ENCODE peak calls at places on chromosomes 16 and 17, in nine cellular contexts. One of them, this sample, is unnamed.

GRCh38 chr17:81074875-81075274 is 39.9 kb downstream of the BAIAP2 start:
- DNase-seq in epithelial cell of esophagus: no peak
- DNase-seq in MM.1S: no peak
- DNase-seq in endothelial cell of umbilical vein: no peak
- DNase-seq in fibroblast of pulmonary artery: no peak
- DNase-seq in left ventricle myocardium inferior: no peak
- DNase-seq in endodermal cell: no peak
- DNase-seq in AG04449: no peak
- DNase-seq in choroid plexus epithelial cell: no peak
- DNase-seq in this sample: no peak

GRCh38 chr17:8109669-8110455 is 8.5 kb downstream of the ALOXE3 start:
- DNase-seq in choroid plexus epithelial cell: no peak
- DNase-seq in left ventricle myocardium inferior: peak
- DNase-seq in AG04449: no peak
- DNase-seq in fibroblast of pulmonary artery: peak
- DNase-seq in epithelial cell of esophagus: peak
- DNase-seq in endothelial cell of umbilical vein: peak
- DNase-seq in MM.1S: peak
- DNase-seq in endodermal cell: peak
- DNase-seq in this sample: peak

GRCh38 chr17:77696151-77696719 is 262.3 kb upstream of the TNRC6C start:
- DNase-seq in AG04449: no peak
- DNase-seq in endodermal cell: peak
- DNase-seq in choroid plexus epithelial cell: no peak
- DNase-seq in MM.1S: no peak
- DNase-seq in endothelial cell of umbilical vein: no peak
- DNase-seq in left ventricle myocardium inferior: no peak
- DNase-seq in epithelial cell of esophagus: no peak
- DNase-seq in fibroblast of pulmonary artery: no peak
- DNase-seq in this sample: no peak

GRCh38 chr17:47719411-47720152 is 13.5 kb upstream of the TBX21 start:
- DNase-seq in fibroblast of pulmonary artery: no peak
- DNase-seq in epithelial cell of esophagus: peak
- DNase-seq in AG04449: peak
- DNase-seq in MM.1S: peak
- DNase-seq in endothelial cell of umbilical vein: no peak
- DNase-seq in endodermal cell: no peak
- DNase-seq in left ventricle myocardium inferior: no peak
- DNase-seq in choroid plexus epithelial cell: peak
- DNase-seq in this sample: peak

GRCh38 chr17:40173778-40174135 is 3.5 kb upstream of the RAPGEFL1 start:
- DNase-seq in AG04449: no peak
- DNase-seq in endodermal cell: no peak
- DNase-seq in endothelial cell of umbilical vein: no peak
- DNase-seq in choroid plexus epithelial cell: no peak
- DNase-seq in left ventricle myocardium inferior: no peak
- DNase-seq in MM.1S: no peak
- DNase-seq in fibroblast of pulmonary artery: no peak
- DNase-seq in epithelial cell of esophagus: no peak
- DNase-seq in this sample: no peak

GRCh38 chr17:66730497-66730923 is 104.4 kb upstream of the CACNG5 start:
- DNase-seq in choroid plexus epithelial cell: peak
- DNase-seq in endothelial cell of umbilical vein: no peak
- DNase-seq in AG04449: no peak
- DNase-seq in endodermal cell: peak
- DNase-seq in MM.1S: no peak
- DNase-seq in left ventricle myocardium inferior: no peak
- DNase-seq in fibroblast of pulmonary artery: no peak
- DNase-seq in epithelial cell of esophagus: no peak
- DNase-seq in this sample: peak

GRCh38 chr17:57782051-57782490 is 37.0 kb upstream of the CCDC182 start:
- DNase-seq in MM.1S: no peak
- DNase-seq in endodermal cell: peak
- DNase-seq in endothelial cell of umbilical vein: peak
- DNase-seq in fibroblast of pulmonary artery: no peak
- DNase-seq in epithelial cell of esophagus: no peak
- DNase-seq in left ventricle myocardium inferior: no peak
- DNase-seq in choroid plexus epithelial cell: no peak
- DNase-seq in AG04449: no peak
- DNase-seq in this sample: no peak

GRCh38 chr17:44707755-44708400 is 587 bp upstream of the DBF4B start:
- DNase-seq in endothelial cell of umbilical vein: no peak
- DNase-seq in fibroblast of pulmonary artery: no peak
- DNase-seq in AG04449: no peak
- DNase-seq in left ventricle myocardium inferior: no peak
- DNase-seq in choroid plexus epithelial cell: peak
- DNase-seq in MM.1S: no peak
- DNase-seq in endodermal cell: no peak
- DNase-seq in epithelial cell of esophagus: no peak
- DNase-seq in this sample: peak

GRCh38 chr16:47276522-47276921 is 132.8 kb upstream of the NETO2 start:
- DNase-seq in MM.1S: no peak
- DNase-seq in epithelial cell of esophagus: no peak
- DNase-seq in choroid plexus epithelial cell: no peak
- DNase-seq in left ventricle myocardium inferior: no peak
- DNase-seq in AG04449: no peak
- DNase-seq in endothelial cell of umbilical vein: no peak
- DNase-seq in endodermal cell: no peak
- DNase-seq in fibroblast of pulmonary artery: no peak
- DNase-seq in this sample: no peak

GRCh38 chr17:14755002-14755401 is 454.1 kb downstream of the HS3ST3B1 start:
- DNase-seq in MM.1S: no peak
- DNase-seq in epithelial cell of esophagus: peak
- DNase-seq in choroid plexus epithelial cell: no peak
- DNase-seq in fibroblast of pulmonary artery: no peak
- DNase-seq in endodermal cell: peak
- DNase-seq in endothelial cell of umbilical vein: no peak
- DNase-seq in left ventricle myocardium inferior: no peak
- DNase-seq in AG04449: no peak
- DNase-seq in this sample: no peak

GRCh38 chr17:1110844-1111598 is 68.8 kb downstream of the ABR start:
- DNase-seq in endodermal cell: peak
- DNase-seq in MM.1S: no peak
- DNase-seq in endothelial cell of umbilical vein: peak
- DNase-seq in fibroblast of pulmonary artery: peak
- DNase-seq in AG04449: peak
- DNase-seq in choroid plexus epithelial cell: peak
- DNase-seq in epithelial cell of esophagus: peak
- DNase-seq in left ventricle myocardium inferior: peak
- DNase-seq in this sample: peak

GRCh38 chr16:51430716-51431369 is 279.8 kb upstream of the SALL1 start:
- DNase-seq in endodermal cell: no peak
- DNase-seq in fibroblast of pulmonary artery: no peak
- DNase-seq in choroid plexus epithelial cell: no peak
- DNase-seq in epithelial cell of esophagus: no peak
- DNase-seq in endothelial cell of umbilical vein: no peak
- DNase-seq in left ventricle myocardium inferior: no peak
- DNase-seq in AG04449: no peak
- DNase-seq in MM.1S: no peak
- DNase-seq in this sample: no peak

GRCh38 chr16:64278196-64278595 is 843.7 kb downstream of the CDH11 start:
- DNase-seq in left ventricle myocardium inferior: no peak
- DNase-seq in epithelial cell of esophagus: peak
- DNase-seq in endothelial cell of umbilical vein: no peak
- DNase-seq in endodermal cell: no peak
- DNase-seq in MM.1S: no peak
- DNase-seq in choroid plexus epithelial cell: peak
- DNase-seq in fibroblast of pulmonary artery: peak
- DNase-seq in AG04449: no peak
- DNase-seq in this sample: peak

GRCh38 chr16:55480228-55480655 is 1.2 kb downstream of the MMP2 start:
- DNase-seq in fibroblast of pulmonary artery: peak
- DNase-seq in epithelial cell of esophagus: peak
- DNase-seq in choroid plexus epithelial cell: peak
- DNase-seq in MM.1S: no peak
- DNase-seq in left ventricle myocardium inferior: peak
- DNase-seq in endodermal cell: peak
- DNase-seq in endothelial cell of umbilical vein: peak
- DNase-seq in AG04449: peak
- DNase-seq in this sample: peak

GRCh38 chr16:82229800-82230619 is 60.0 kb upstream of the MPHOSPH6 start:
- DNase-seq in left ventricle myocardium inferior: peak
- DNase-seq in choroid plexus epithelial cell: peak
- DNase-seq in MM.1S: peak
- DNase-seq in AG04449: peak
- DNase-seq in epithelial cell of esophagus: peak
- DNase-seq in endothelial cell of umbilical vein: peak
- DNase-seq in endodermal cell: peak
- DNase-seq in fibroblast of pulmonary artery: peak
- DNase-seq in this sample: peak

GRCh38 chr17:51995797-51996403 is 162.6 kb downstream of the CA10 start:
- DNase-seq in endothelial cell of umbilical vein: no peak
- DNase-seq in MM.1S: no peak
- DNase-seq in epithelial cell of esophagus: peak
- DNase-seq in choroid plexus epithelial cell: no peak
- DNase-seq in AG04449: no peak
- DNase-seq in endodermal cell: no peak
- DNase-seq in left ventricle myocardium inferior: no peak
- DNase-seq in fibroblast of pulmonary artery: no peak
- DNase-seq in this sample: no peak

GRCh38 chr17:29933379-29933778 is 3.4 kb upstream of the SSH2 start:
- DNase-seq in MM.1S: no peak
- DNase-seq in epithelial cell of esophagus: peak
- DNase-seq in endothelial cell of umbilical vein: peak
- DNase-seq in endodermal cell: peak
- DNase-seq in left ventricle myocardium inferior: no peak
- DNase-seq in fibroblast of pulmonary artery: peak
- DNase-seq in AG04449: no peak
- DNase-seq in choroid plexus epithelial cell: peak
- DNase-seq in this sample: peak
- TF ChIP-seq CTCF in MM.1S: no peak
- TF ChIP-seq CTCF in epithelial cell of esophagus: peak
- TF ChIP-seq CTCF in endothelial cell of umbilical vein: peak
- TF ChIP-seq CTCF in endodermal cell: peak
- TF ChIP-seq CTCF in left ventricle myocardium inferior: no peak
- TF ChIP-seq CTCF in fibroblast of pulmonary artery: peak
- TF ChIP-seq CTCF in AG04449: peak
- TF ChIP-seq CTCF in choroid plexus epithelial cell: peak
- TF ChIP-seq CTCF in this sample: peak

GRCh38 chr16:143047-143446 is 4.6 kb upstream of the NPRL3 start:
- DNase-seq in endodermal cell: no peak
- DNase-seq in MM.1S: no peak
- DNase-seq in endothelial cell of umbilical vein: no peak
- DNase-seq in choroid plexus epithelial cell: no peak
- DNase-seq in left ventricle myocardium inferior: no peak
- DNase-seq in AG04449: no peak
- DNase-seq in epithelial cell of esophagus: no peak
- DNase-seq in fibroblast of pulmonary artery: no peak
- DNase-seq in this sample: no peak
- H3K4me3 ChIP-seq in endodermal cell: no peak
- H3K4me3 ChIP-seq in MM.1S: no peak
- H3K4me3 ChIP-seq in endothelial cell of umbilical vein: no peak
- H3K4me3 ChIP-seq in choroid plexus epithelial cell: no peak
- H3K4me3 ChIP-seq in left ventricle myocardium inferior: no peak
- H3K4me3 ChIP-seq in AG04449: no peak
- H3K4me3 ChIP-seq in epithelial cell of esophagus: no peak
- H3K4me3 ChIP-seq in fibroblast of pulmonary artery: no peak
- H3K4me3 ChIP-seq in this sample: no peak

GRCh38 chr17:22453181-22453580 is 760.9 kb downstream of the KCNJ18 start:
- DNase-seq in left ventricle myocardium inferior: no peak
- DNase-seq in epithelial cell of esophagus: no peak
- DNase-seq in MM.1S: no peak
- DNase-seq in endothelial cell of umbilical vein: no peak
- DNase-seq in fibroblast of pulmonary artery: no peak
- DNase-seq in endodermal cell: no peak
- DNase-seq in choroid plexus epithelial cell: no peak
- DNase-seq in AG04449: no peak
- DNase-seq in this sample: no peak
- TF ChIP-seq CTCF in left ventricle myocardium inferior: no peak
- TF ChIP-seq CTCF in epithelial cell of esophagus: no peak
- TF ChIP-seq CTCF in MM.1S: no peak
- TF ChIP-seq CTCF in endothelial cell of umbilical vein: no peak
- TF ChIP-seq CTCF in fibroblast of pulmonary artery: no peak
- TF ChIP-seq CTCF in endodermal cell: no peak
- TF ChIP-seq CTCF in choroid plexus epithelial cell: no peak
- TF ChIP-seq CTCF in AG04449: no peak
- TF ChIP-seq CTCF in this sample: no peak

GRCh38 chr16:29808219-29808900 is 2.0 kb downstream of the MAZ start:
- DNase-seq in choroid plexus epithelial cell: no peak
- DNase-seq in fibroblast of pulmonary artery: no peak
- DNase-seq in endodermal cell: no peak
- DNase-seq in AG04449: no peak
- DNase-seq in MM.1S: no peak
- DNase-seq in endothelial cell of umbilical vein: no peak
- DNase-seq in epithelial cell of esophagus: no peak
- DNase-seq in left ventricle myocardium inferior: no peak
- DNase-seq in this sample: no peak

GRCh38 chr16:29806641-29807425 is 504 bp downstream of the MAZ start:
- DNase-seq in endodermal cell: peak
- DNase-seq in endothelial cell of umbilical vein: peak
- DNase-seq in MM.1S: peak
- DNase-seq in choroid plexus epithelial cell: peak
- DNase-seq in AG04449: no peak
- DNase-seq in left ventricle myocardium inferior: peak
- DNase-seq in epithelial cell of esophagus: no peak
- DNase-seq in fibroblast of pulmonary artery: no peak
- DNase-seq in this sample: no peak

GRCh38 chr16:29806096-29806579 is at the start of gene MAZ:
- DNase-seq in endodermal cell: no peak
- DNase-seq in epithelial cell of esophagus: peak
- DNase-seq in fibroblast of pulmonary artery: peak
- DNase-seq in left ventricle myocardium inferior: no peak
- DNase-seq in endothelial cell of umbilical vein: no peak
- DNase-seq in MM.1S: peak
- DNase-seq in choroid plexus epithelial cell: no peak
- DNase-seq in AG04449: peak
- DNase-seq in this sample: no peak

GRCh38 chr16:29809031-29809747 is 2.8 kb upstream of the PRRT2 start:
- DNase-seq in choroid plexus epithelial cell: no peak
- DNase-seq in AG04449: no peak
- DNase-seq in endodermal cell: no peak
- DNase-seq in endothelial cell of umbilical vein: no peak
- DNase-seq in MM.1S: no peak
- DNase-seq in epithelial cell of esophagus: no peak
- DNase-seq in left ventricle myocardium inferior: no peak
- DNase-seq in fibroblast of pulmonary artery: no peak
- DNase-seq in this sample: no peak

DNA sequence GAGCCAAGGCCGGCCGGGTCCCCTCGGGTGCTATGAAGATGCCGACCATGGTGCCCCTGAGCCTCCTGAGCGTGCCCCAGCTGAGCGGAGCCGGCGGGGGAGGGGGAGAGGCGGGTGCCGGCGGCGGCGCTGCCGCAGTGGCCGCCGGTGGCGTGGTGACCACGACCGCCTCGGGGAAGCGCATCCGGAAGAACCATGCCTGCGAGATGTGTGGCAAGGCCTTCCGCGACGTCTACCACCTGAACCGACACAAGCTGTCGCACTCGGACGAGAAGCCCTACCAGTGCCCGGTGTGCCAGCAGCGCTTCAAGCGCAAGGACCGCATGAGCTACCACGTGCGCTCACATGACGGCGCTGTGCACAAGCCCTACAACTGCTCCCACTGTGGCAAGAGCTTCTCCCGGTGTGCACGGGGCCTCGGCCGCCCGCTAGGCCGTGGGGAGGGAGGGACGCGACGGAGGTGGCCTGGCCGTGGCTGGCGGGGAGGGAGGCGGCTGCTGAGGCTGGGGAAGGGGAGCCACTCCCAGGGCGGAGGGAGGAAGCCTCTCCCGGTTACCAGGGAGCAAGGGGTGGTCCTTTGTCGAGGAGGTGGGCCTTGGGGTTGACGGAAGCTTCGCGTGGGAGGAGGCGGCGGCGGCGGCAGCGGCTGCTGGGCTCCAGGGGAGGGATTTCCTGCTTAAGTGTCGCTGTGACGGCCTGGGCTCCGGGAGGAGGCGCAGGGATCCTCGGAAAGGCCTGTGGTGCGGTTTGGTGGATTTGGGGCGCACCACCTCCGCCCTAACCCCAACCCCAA is 1.3 kb downstream of the MAZ start:
- DNase-seq in AG04449: peak
- DNase-seq in fibroblast of pulmonary artery: peak
- DNase-seq in left ventricle myocardium inferior: peak
- DNase-seq in MM.1S: peak
- DNase-seq in epithelial cell of esophagus: peak
- DNase-seq in choroid plexus epithelial cell: peak
- DNase-seq in endothelial cell of umbilical vein: peak
- DNase-seq in endodermal cell: peak
- DNase-seq in this sample: peak
- H3K4me3 ChIP-seq in AG04449: peak
- H3K4me3 ChIP-seq in fibroblast of pulmonary artery: peak
- H3K4me3 ChIP-seq in left ventricle myocardium inferior: peak
- H3K4me3 ChIP-seq in MM.1S: peak
- H3K4me3 ChIP-seq in epithelial cell of esophagus: peak
- H3K4me3 ChIP-seq in choroid plexus epithelial cell: peak
- H3K4me3 ChIP-seq in endothelial cell of umbilical vein: peak
- H3K4me3 ChIP-seq in endodermal cell: peak
- H3K4me3 ChIP-seq in this sample: peak

This sample was measured in fibroblast of the aortic adventitia.